ENCODE peak calls at places on chromosome 14, in six cellular contexts. J, K, Y, C, L and G are unnamed samples.

GRCh38 chr14:94173885-94174621 is at the start of gene PPP4R4:
- DNase-seq in J (peak; percentile 89), C (peak; percentile 89), Y (peak; percentile 94), L (peak; percentile 93), K (peak; percentile 86), G (peak; percentile 82)

GRCh38 chr14:47442206-47442605 is 233.2 kb downstream of the MDGA2 start:
- DNase-seq in Y (no peak), C (no peak), J (no peak), K (peak; percentile 5), L (peak; percentile 31), G (peak; percentile 8)

GRCh38 chr14:26379951-26380350 is 217.9 kb downstream of the NOVA1 start:
- DNase-seq in L (no peak), K (peak; percentile 3), Y (peak; percentile 9), C (no peak), J (no peak), G (peak; percentile 46)

GRCh38 chr14:73833530-73834257 is 17.9 kb upstream of the PTGR2 start:
- DNase-seq in Y (peak; percentile 55), C (no peak), K (peak; percentile 94), J (peak; percentile 56), L (no peak), G (peak; percentile 82)

GRCh38 chr14:101862177-101862576 is 100.7 kb downstream of the PPP2R5C start:
- DNase-seq in C (no peak), L (no peak), Y (no peak), K (peak; percentile 37), J (no peak), G (peak; percentile 36)

GRCh38 chr14:89387922-89388685 is 28.9 kb downstream of the FOXN3 start:
- DNase-seq in Y (no peak), K (no peak), C (no peak), L (no peak), J (no peak), G (no peak)

GRCh38 chr14:48735607-48736006 is 850.6 kb downstream of the RPS29 start:
- DNase-seq in K (no peak), L (no peak), Y (no peak), J (no peak), C (no peak), G (no peak)

GRCh38 chr14:53855127-53855526 is 101.5 kb downstream of the BMP4 start:
- DNase-seq in C (no peak), L (no peak), J (no peak), K (no peak), Y (no peak), G (no peak)

GRCh38 chr14:93089501-93090269 is 26.0 kb downstream of the ITPK1 start:
- DNase-seq in L (no peak), C (no peak), J (no peak), Y (no peak), K (peak; percentile 33), G (no peak)

GRCh38 chr14:20413785-20414117 is 450 bp upstream of the TEP1 start:
- DNase-seq in J (no peak), L (no peak), C (no peak), Y (peak; percentile 21), K (no peak), G (no peak)

GRCh38 chr14:81314443-81315175 is 85.5 kb downstream of the STON2 start:
- DNase-seq in L (no peak), Y (no peak), C (no peak), J (no peak), K (no peak), G (no peak)

GRCh38 chr14:100472094-100472455 is 115.1 kb downstream of the BEGAIN start:
- DNase-seq in L (no peak), K (no peak), C (no peak), Y (no peak), J (no peak), G (no peak)

GRCh38 chr14:56949828-56950227 is 139.5 kb upstream of the OTX2 start:
- DNase-seq in J (no peak), C (no peak), L (no peak), Y (no peak), K (peak; percentile 2), G (no peak)

GRCh38 chr14:103052407-103052806 is 4.9 kb downstream of the CDC42BPB start:
- DNase-seq in K (no peak), C (no peak), Y (no peak), L (no peak), J (no peak), G (no peak)

GRCh38 chr14:49364752-49365117 is 221.4 kb downstream of the RPS29 start:
- DNase-seq in C (no peak), J (no peak), Y (no peak), K (no peak), L (no peak), G (no peak)

GRCh38 chr14:101458536-101459391 is 102.5 kb upstream of the DIO3 start:
- DNase-seq in Y (no peak), C (peak; percentile 78), L (no peak), J (no peak), K (no peak), G (no peak)

GRCh38 chr14:68363841-68364711 is 428.8 kb downstream of the ZFP36L1 start:
- DNase-seq in C (no peak), J (peak; percentile 72), L (no peak), K (peak; percentile 44), Y (no peak), G (peak; percentile 61)

GRCh38 chr14:73833024-73833423 is 18.6 kb upstream of the PTGR2 start:
- DNase-seq in L (no peak), K (peak; percentile 79), Y (peak; percentile 34), C (no peak), J (no peak), G (peak; percentile 53)

GRCh38 chr14:79254069-79254775 is 957.1 kb downstream of the DIO2 start:
- DNase-seq in K (peak; percentile 6), L (no peak), J (no peak), Y (no peak), C (no peak), G (peak; percentile 27)

GRCh38 chr14:105161314-105161713 is 7.3 kb downstream of the JAG2 start:
- DNase-seq in C (no peak), L (no peak), K (no peak), Y (no peak), J (no peak), G (no peak)

GRCh38 chr14:90291699-90292098 is 35.3 kb downstream of the PSMC1 start:
- DNase-seq in J (no peak), K (no peak), Y (no peak), L (no peak), C (no peak), G (no peak)

GRCh38 chr14:20657216-20658211 is 16.0 kb upstream of the OR6S1 start:
- DNase-seq in L (no peak), Y (no peak), J (no peak), K (no peak), C (no peak), G (no peak)

GRCh38 chr14:77139540-77140342 is 1.9 kb downstream of the ZDHHC22 start:
- DNase-seq in K (no peak), C (no peak), L (peak; percentile 72), J (no peak), Y (peak; percentile 54), G (peak; percentile 24)

GRCh38 chr14:89418452-89418851 is 1.4 kb upstream of the FOXN3 start:
- DNase-seq in J (no peak), Y (peak; percentile 33), L (no peak), C (no peak), K (no peak), G (no peak)

GRCh38 chr14:96634481-96634880 is 132.3 kb downstream of the PAPOLA start:
- DNase-seq in Y (no peak), J (no peak), C (no peak), K (no peak), L (no peak), G (no peak)

GRCh38 chr14:63787995-63788946 is 60.4 kb upstream of the SGPP1 start:
- DNase-seq in L (no peak), J (no peak), C (no peak), K (no peak), Y (no peak), G (no peak)